ENCODE peak calls at places on chromosome 19, in eight cellular contexts. H is iPS DF 6.9; I is fibroblast of lung; Z is tibial artery; W is SK-N-SH; A is breast epithelium; R is effector memory CD4-positive, alpha-beta T cell; B is thoracic aorta. T is an unnamed sample. For H3K9me3, the result is how much of the 10 kb centered on the place peaks cover.

GRCh38 chr19:1064661-1065605 is 2.0 kb upstream of the ARHGAP45 start:
- DNase-seq in H (no peak), I (peak), Z (peak), W (peak), A (no peak), R (no peak), B (no peak), T (peak)

GRCh38 chr19:38877781-38878574 is at the start of gene RINL:
- DNase-seq in H (no peak), I (no peak), Z (no peak), W (peak), A (no peak), R (peak), B (no peak), T (peak)

GRCh38 chr19:3480383-3481091 is at the start of gene SMIM24:
- DNase-seq in H (no peak), I (no peak), Z (no peak), W (no peak), A (no peak), R (no peak), B (no peak), T (no peak)

GRCh38 chr19:33246729-33247440 is 21.2 kb upstream of the SLC7A10 start:
- DNase-seq in H (no peak), I (no peak), Z (no peak), W (peak), A (no peak), R (no peak), B (no peak), T (no peak)

GRCh38 chr19:17107546-17108452 is 32.2 kb downstream of the MYO9B start:
- DNase-seq in H (no peak), I (peak), Z (peak), W (peak), A (peak), R (no peak), B (peak), T (peak)

GRCh38 chr19:29724102-29724641 is 9.1 kb upstream of the C19orf12 start:
- DNase-seq in H (no peak), I (peak), Z (no peak), W (no peak), A (no peak), R (no peak), B (no peak), T (no peak)

GRCh38 chr19:10553943-10554381 is 10.3 kb downstream of the ATG4D start:
- DNase-seq in H (no peak), I (no peak), Z (no peak), W (no peak), A (no peak), R (peak), B (no peak), T (peak)

GRCh38 chr19:16714702-16715294 is 4.8 kb upstream of the NWD1 start:
- DNase-seq in H (peak), I (peak), Z (peak), W (peak), A (no peak), R (no peak), B (no peak), T (peak)

GRCh38 chr19:34559045-34559444 is 77.5 kb downstream of the WTIP start:
- DNase-seq in H (no peak), I (no peak), Z (no peak), W (no peak), A (no peak), R (no peak), B (no peak), T (no peak)

GRCh38 chr19:888615-889385 is 4.2 kb downstream of the MED16 start:
- DNase-seq in H (no peak), I (no peak), Z (no peak), W (no peak), A (no peak), R (no peak), B (no peak), T (no peak)

DNA sequence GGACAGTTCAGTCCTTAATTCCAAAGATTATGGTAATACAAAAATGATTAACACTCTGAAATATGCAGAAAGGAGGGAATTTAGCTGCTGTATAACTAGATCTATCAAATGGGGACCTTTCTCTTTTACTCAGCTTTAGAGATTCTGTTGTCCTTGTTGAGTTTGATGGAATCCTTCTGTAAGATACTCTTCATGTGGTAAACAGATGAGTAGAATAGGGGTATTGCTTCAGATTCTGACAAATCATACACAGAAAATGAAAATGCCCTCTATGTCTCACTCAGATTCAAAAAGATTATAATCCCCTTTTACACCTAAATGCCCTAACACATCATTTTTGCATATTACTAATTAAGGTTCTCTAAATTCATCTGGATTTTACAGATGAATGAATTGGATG is 50.7 kb downstream of the ARHGAP35 start:
- DNase-seq in H (no peak), I (no peak), Z (no peak), W (no peak), A (no peak), R (no peak), B (no peak), T (no peak)
- H3K9me3 ChIP-seq in H (under half), I (under half), Z (under half), W (under half), A (under half), R (under half), B (under half), T (under half)

GRCh38 chr19:19538767-19539166 is 702 bp downstream of the CILP2 start:
- DNase-seq in H (no peak), I (no peak), Z (no peak), W (no peak), A (no peak), R (no peak), B (no peak), T (no peak)
- H3K9me3 ChIP-seq in H (under half), I (under half), Z (under half), W (under half), A (under half), R (under half), B (under half), T (under half)

GRCh38 chr19:43847246-43847645 is 20.1 kb downstream of the ZNF283 start:
- DNase-seq in H (no peak), I (no peak), Z (no peak), W (no peak), A (no peak), R (no peak), B (no peak), T (no peak)
- H3K9me3 ChIP-seq in H (under half), I (under half), Z (under half), W (under half), A (half or more), R (under half), B (half or more), T (under half)

GRCh38 chr19:7078007-7078406 is 8.5 kb downstream of the ZNF557 start:
- DNase-seq in H (no peak), I (no peak), Z (no peak), W (no peak), A (no peak), R (no peak), B (no peak), T (no peak)
- H3K9me3 ChIP-seq in H (under half), I (under half), Z (under half), W (under half), A (half or more), R (under half), B (half or more), T (under half)